ENCODE peak calls at places on chromosomes 3 and 15, in six cellular contexts. One of them, this sample, is unnamed.

GRCh38 chr3:33980252-33980651 is 181.8 kb downstream of the PDCD6IP start:
- DNase-seq in H1: no peak
- DNase-seq in H9: no peak
- DNase-seq in IMR-90: peak; percentile 85
- DNase-seq in trophoblast cell: peak; percentile 62
- DNase-seq in neuronal stem cell: no peak
- DNase-seq in this sample: peak; percentile 29

GRCh38 chr15:80611543-80612080 is 83.5 kb upstream of the ABHD17C start:
- DNase-seq in H1: no peak
- DNase-seq in neuronal stem cell: peak; percentile 14
- DNase-seq in IMR-90: no peak
- DNase-seq in H9: no peak
- DNase-seq in trophoblast cell: no peak
- DNase-seq in this sample: no peak

GRCh38 chr3:1929788-1930414 is 168.8 kb upstream of the CNTN4 start:
- DNase-seq in H9: no peak
- DNase-seq in IMR-90: no peak
- DNase-seq in H1: no peak
- DNase-seq in trophoblast cell: no peak
- DNase-seq in neuronal stem cell: no peak
- DNase-seq in this sample: no peak

GRCh38 chr15:43414196-43414595 is 43.3 kb downstream of the TUBGCP4 start:
- DNase-seq in H1: no peak
- DNase-seq in H9: no peak
- DNase-seq in neuronal stem cell: no peak
- DNase-seq in IMR-90: no peak
- DNase-seq in trophoblast cell: peak; percentile 72
- DNase-seq in this sample: no peak

GRCh38 chr15:67836134-67836455 is 3.8 kb downstream of the RNU6-1 start:
- DNase-seq in H1: no peak
- DNase-seq in IMR-90: no peak
- DNase-seq in neuronal stem cell: no peak
- DNase-seq in H9: no peak
- DNase-seq in trophoblast cell: no peak
- DNase-seq in this sample: no peak

GRCh38 chr3:128559486-128560225 is 66.7 kb upstream of the GATA2 start:
- DNase-seq in H9: no peak
- DNase-seq in trophoblast cell: peak; percentile 82
- DNase-seq in IMR-90: peak; percentile 17
- DNase-seq in neuronal stem cell: no peak
- DNase-seq in H1: no peak
- DNase-seq in this sample: no peak

GRCh38 chr15:92733934-92734521 is 78.5 kb upstream of the FAM174B start:
- DNase-seq in trophoblast cell: peak; percentile 36
- DNase-seq in neuronal stem cell: no peak
- DNase-seq in H9: peak; percentile 48
- DNase-seq in IMR-90: peak; percentile 11
- DNase-seq in H1: no peak
- DNase-seq in this sample: no peak

GRCh38 chr15:36784717-36785116 is 205.3 kb downstream of the CDIN1 start:
- DNase-seq in H9: no peak
- DNase-seq in neuronal stem cell: no peak
- DNase-seq in trophoblast cell: no peak
- DNase-seq in IMR-90: no peak
- DNase-seq in H1: no peak
- DNase-seq in this sample: no peak

GRCh38 chr3:8885806-8886205 is 77.5 kb downstream of the RAD18 start:
- DNase-seq in trophoblast cell: no peak
- DNase-seq in IMR-90: peak; percentile 38
- DNase-seq in H9: no peak
- DNase-seq in H1: no peak
- DNase-seq in neuronal stem cell: no peak
- DNase-seq in this sample: peak; percentile 41

GRCh38 chr3:54427951-54428871 is 305.9 kb downstream of the CACNA2D3 start:
- DNase-seq in IMR-90: peak; percentile 76
- DNase-seq in neuronal stem cell: peak; percentile 66
- DNase-seq in trophoblast cell: peak; percentile 85
- DNase-seq in H9: peak; percentile 65
- DNase-seq in H1: peak; percentile 43
- DNase-seq in this sample: peak; percentile 65

GRCh38 chr3:139427283-139428060 is 38.0 kb upstream of the COPB2 start:
- DNase-seq in H1: no peak
- DNase-seq in trophoblast cell: peak; percentile 94
- DNase-seq in neuronal stem cell: peak; percentile 62
- DNase-seq in IMR-90: peak; percentile 71
- DNase-seq in H9: no peak
- DNase-seq in this sample: peak; percentile 81

GRCh38 chr3:44584646-44585501 is at the start of gene ZNF660:
- DNase-seq in H9: peak; percentile 93
- DNase-seq in neuronal stem cell: peak; percentile 90
- DNase-seq in IMR-90: peak; percentile 67
- DNase-seq in trophoblast cell: no peak
- DNase-seq in H1: peak; percentile 81
- DNase-seq in this sample: peak; percentile 89

GRCh38 chr3:66585696-66586095 is 84.9 kb upstream of the LRIG1 start:
- DNase-seq in trophoblast cell: peak; percentile 80
- DNase-seq in neuronal stem cell: no peak
- DNase-seq in H9: no peak
- DNase-seq in IMR-90: no peak
- DNase-seq in H1: no peak
- DNase-seq in this sample: no peak

GRCh38 chr3:120567370-120568197 is 28.6 kb upstream of the NDUFB4 start:
- DNase-seq in neuronal stem cell: no peak
- DNase-seq in H9: no peak
- DNase-seq in H1: no peak
- DNase-seq in IMR-90: peak; percentile 47
- DNase-seq in trophoblast cell: peak; percentile 31
- DNase-seq in this sample: peak; percentile 40

GRCh38 chr3:12583280-12583679 is 26.4 kb downstream of the MKRN2 start:
- DNase-seq in H1: no peak
- DNase-seq in IMR-90: no peak
- DNase-seq in neuronal stem cell: no peak
- DNase-seq in H9: no peak
- DNase-seq in trophoblast cell: no peak
- DNase-seq in this sample: no peak

GRCh38 chr3:89227218-89227617 is 119.8 kb downstream of the EPHA3 start:
- DNase-seq in neuronal stem cell: no peak
- DNase-seq in trophoblast cell: no peak
- DNase-seq in IMR-90: peak; percentile 67
- DNase-seq in H9: no peak
- DNase-seq in H1: no peak
- DNase-seq in this sample: peak; percentile 59

GRCh38 chr15:32651229-32651837 is 9.8 kb downstream of the SCG5 start:
- DNase-seq in IMR-90: peak; percentile 73
- DNase-seq in trophoblast cell: peak; percentile 77
- DNase-seq in H1: no peak
- DNase-seq in neuronal stem cell: peak; percentile 26
- DNase-seq in H9: peak; percentile 82
- DNase-seq in this sample: peak; percentile 68

GRCh38 chr3:193014961-193015360 is 97.3 kb upstream of the MB21D2 start:
- DNase-seq in neuronal stem cell: no peak
- DNase-seq in trophoblast cell: no peak
- DNase-seq in H1: no peak
- DNase-seq in IMR-90: no peak
- DNase-seq in H9: no peak
- DNase-seq in this sample: no peak

GRCh38 chr3:25481402-25481801 is 53.3 kb downstream of the RARB start:
- DNase-seq in H9: no peak
- DNase-seq in H1: no peak
- DNase-seq in trophoblast cell: no peak
- DNase-seq in neuronal stem cell: no peak
- DNase-seq in IMR-90: no peak
- DNase-seq in this sample: no peak
- H3K4me2 ChIP-seq in H9: no peak overlapping the region
- H3K4me2 ChIP-seq in H1: no peak overlapping the region
- H3K4me2 ChIP-seq in trophoblast cell: no peak overlapping the region
- H3K4me2 ChIP-seq in neuronal stem cell: no peak overlapping the region
- H3K4me2 ChIP-seq in IMR-90: no peak overlapping the region
- H3K4me2 ChIP-seq in this sample: no peak overlapping the region

GRCh38 chr3:191362524-191363090 is 32.3 kb upstream of the UTS2B start:
- DNase-seq in H9: no peak
- DNase-seq in H1: no peak
- DNase-seq in IMR-90: no peak
- DNase-seq in trophoblast cell: no peak
- DNase-seq in neuronal stem cell: no peak
- DNase-seq in this sample: no peak

GRCh38 chr3:191358929-191359328 is 28.6 kb upstream of the UTS2B start:
- DNase-seq in neuronal stem cell: no peak
- DNase-seq in IMR-90: no peak
- DNase-seq in H1: no peak
- DNase-seq in H9: no peak
- DNase-seq in trophoblast cell: no peak
- DNase-seq in this sample: no peak

GRCh38 chr3:191362036-191362435 is 31.7 kb upstream of the UTS2B start:
- DNase-seq in trophoblast cell: no peak
- DNase-seq in H9: no peak
- DNase-seq in IMR-90: no peak
- DNase-seq in H1: no peak
- DNase-seq in neuronal stem cell: no peak
- DNase-seq in this sample: no peak

GRCh38 chr3:191361456-191361855 is 31.1 kb upstream of the UTS2B start:
- DNase-seq in trophoblast cell: no peak
- DNase-seq in IMR-90: no peak
- DNase-seq in H9: no peak
- DNase-seq in neuronal stem cell: peak; percentile 18
- DNase-seq in H1: no peak
- DNase-seq in this sample: no peak

DNA sequence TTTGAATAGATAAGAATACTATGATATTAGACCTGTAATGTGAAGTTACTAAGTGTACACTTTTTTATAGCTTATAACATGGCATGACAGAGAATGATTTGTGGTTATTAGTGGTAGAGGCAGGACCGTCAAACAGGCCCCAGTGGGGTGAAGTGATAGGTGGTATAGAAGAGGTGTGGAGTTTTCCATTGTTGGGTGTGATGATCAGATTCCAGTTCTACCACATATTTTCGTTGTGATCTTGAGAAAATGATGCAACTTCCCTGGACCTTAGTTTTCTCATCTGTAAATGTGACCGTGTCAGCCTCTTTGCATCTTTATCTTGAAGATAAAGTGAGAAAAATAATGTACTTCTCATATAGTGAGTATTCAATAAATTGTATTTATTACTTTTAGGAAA is 30.3 kb upstream of the UTS2B start:
- DNase-seq in H9: no peak
- DNase-seq in neuronal stem cell: no peak
- DNase-seq in trophoblast cell: peak; percentile 39
- DNase-seq in H1: no peak
- DNase-seq in IMR-90: no peak
- DNase-seq in this sample: no peak
- H4K91ac ChIP-seq in H9: no peak overlapping the region
- H4K91ac ChIP-seq in neuronal stem cell: no peak overlapping the region
- H4K91ac ChIP-seq in trophoblast cell: no peak overlapping the region
- H4K91ac ChIP-seq in H1: no peak overlapping the region
- H4K91ac ChIP-seq in IMR-90: no peak overlapping the region
- H4K91ac ChIP-seq in this sample: no peak overlapping the region

DNA sequence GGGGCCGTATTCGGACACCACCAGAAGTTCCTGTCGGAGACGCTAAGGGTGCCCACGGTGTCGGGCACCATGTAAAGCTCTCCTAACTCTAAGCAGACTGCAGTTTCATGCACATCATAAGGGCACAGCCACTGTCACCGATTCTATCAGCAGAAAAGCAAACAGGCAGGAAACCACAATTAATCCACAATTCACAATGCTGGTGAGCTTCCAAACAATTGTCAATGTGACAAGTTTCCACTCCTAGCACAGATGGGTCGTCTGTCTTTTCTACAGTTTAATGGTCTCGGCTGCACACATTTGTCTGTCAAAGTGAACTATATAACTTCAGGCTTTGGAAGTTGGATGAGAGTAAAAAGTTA is 8.8 kb upstream of the OCA2 start:
- DNase-seq in IMR-90: no peak
- DNase-seq in trophoblast cell: no peak
- DNase-seq in H1: no peak
- DNase-seq in neuronal stem cell: no peak
- DNase-seq in H9: no peak
- DNase-seq in this sample: no peak
- H3K4me2 ChIP-seq in IMR-90: no peak overlapping the region
- H3K4me2 ChIP-seq in trophoblast cell: no peak overlapping the region
- H3K4me2 ChIP-seq in H1: peak overlapping the region; percentile 96
- H3K4me2 ChIP-seq in neuronal stem cell: peak overlapping the region; percentile 89
- H3K4me2 ChIP-seq in H9: peak overlapping the region; percentile 77
- H3K4me2 ChIP-seq in this sample: no peak overlapping the region

DNA sequence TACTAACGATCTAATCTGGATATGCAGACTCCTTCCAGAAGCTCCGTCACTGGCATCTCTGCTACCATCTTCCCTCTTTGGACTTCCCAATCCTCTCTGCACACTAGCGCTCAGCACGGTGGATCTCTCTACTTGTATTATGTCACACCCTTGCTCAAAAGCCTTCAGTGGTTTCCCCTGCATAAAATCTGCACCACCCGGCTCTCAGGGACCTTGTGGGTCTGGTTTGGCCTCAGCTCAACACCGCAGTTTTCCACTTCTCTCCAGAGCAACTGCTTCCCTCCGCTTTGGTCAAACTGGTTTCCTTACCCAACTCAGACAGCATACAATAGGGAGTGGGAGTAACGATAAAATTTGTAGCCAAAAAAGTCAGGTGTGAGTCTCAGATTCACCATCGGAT is 30.7 kb upstream of the HES1 start:
- DNase-seq in IMR-90: no peak
- DNase-seq in neuronal stem cell: no peak
- DNase-seq in trophoblast cell: no peak
- DNase-seq in H1: no peak
- DNase-seq in H9: no peak
- DNase-seq in this sample: no peak
- H4K91ac ChIP-seq in IMR-90: no peak overlapping the region
- H4K91ac ChIP-seq in neuronal stem cell: no peak overlapping the region
- H4K91ac ChIP-seq in trophoblast cell: no peak overlapping the region
- H4K91ac ChIP-seq in H1: no peak overlapping the region
- H4K91ac ChIP-seq in H9: no peak overlapping the region
- H4K91ac ChIP-seq in this sample: no peak overlapping the region

GRCh38 chr3:52247455-52248164 is 2.1 kb downstream of the PPM1M start:
- DNase-seq in IMR-90: no peak
- DNase-seq in H9: no peak
- DNase-seq in neuronal stem cell: no peak
- DNase-seq in trophoblast cell: no peak
- DNase-seq in H1: no peak
- DNase-seq in this sample: no peak
- H3K4me2 ChIP-seq in IMR-90: no peak overlapping the region
- H3K4me2 ChIP-seq in H9: no peak overlapping the region
- H3K4me2 ChIP-seq in neuronal stem cell: no peak overlapping the region
- H3K4me2 ChIP-seq in trophoblast cell: no peak overlapping the region
- H3K4me2 ChIP-seq in H1: no peak overlapping the region
- H3K4me2 ChIP-seq in this sample: no peak overlapping the region

DNA sequence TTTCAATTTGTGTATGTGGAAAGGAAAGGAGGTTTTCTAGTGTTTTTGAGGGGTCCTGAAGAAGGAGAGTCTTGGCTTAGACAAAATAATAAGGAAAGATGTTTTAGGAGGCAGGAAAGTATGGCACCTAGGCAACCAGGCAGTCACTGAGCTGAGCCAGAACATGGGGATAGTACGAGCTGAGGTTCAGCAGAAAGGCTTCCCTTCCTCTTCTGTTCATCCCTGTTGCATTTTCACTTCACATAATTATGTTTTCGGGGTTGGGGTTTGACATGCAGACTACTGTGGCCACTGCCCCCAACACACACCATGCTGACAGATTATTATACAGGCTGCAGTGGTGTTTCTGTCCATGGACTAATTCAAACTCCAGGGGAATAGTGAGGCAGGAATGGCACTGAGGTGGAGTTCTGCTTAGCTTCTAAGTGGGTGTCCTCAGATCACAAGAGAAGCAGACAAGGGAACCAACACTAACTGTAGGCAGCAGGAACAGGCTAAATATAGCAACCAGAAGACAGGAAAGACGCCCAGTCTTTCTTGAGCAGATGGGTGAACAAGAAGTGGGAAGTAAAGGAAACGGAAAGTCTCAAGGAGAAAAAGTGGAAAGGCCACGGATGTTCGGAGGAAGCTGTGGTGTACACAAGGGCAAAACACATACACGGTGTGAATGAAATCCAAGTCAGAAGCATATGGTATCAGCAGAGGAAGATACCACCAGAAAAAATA is 305.8 kb downstream of the PLCL2 start:
- DNase-seq in trophoblast cell: no peak
- DNase-seq in neuronal stem cell: no peak
- DNase-seq in H1: no peak
- DNase-seq in IMR-90: no peak
- DNase-seq in H9: no peak
- DNase-seq in this sample: no peak
- H4K91ac ChIP-seq in trophoblast cell: no peak overlapping the region
- H4K91ac ChIP-seq in neuronal stem cell: no peak overlapping the region
- H4K91ac ChIP-seq in H1: no peak overlapping the region
- H4K91ac ChIP-seq in IMR-90: no peak overlapping the region
- H4K91ac ChIP-seq in H9: no peak overlapping the region
- H4K91ac ChIP-seq in this sample: no peak overlapping the region